ENCODE peak calls at places on chromosome 10, in nine cellular contexts. M, X, S, J, H, F, B, O and T are unnamed samples.

GRCh38 chr10:110353244-110354119 is 48.8 kb upstream of the SMNDC1 start:
- DNase-seq in M (peak), X (peak), S (no peak), J (peak), H (peak), F (no peak), B (peak), O (no peak), T (peak)

GRCh38 chr10:70321233-70321632 is 37.4 kb upstream of the NPFFR1 start:
- DNase-seq in M (no peak), X (no peak), S (no peak), J (no peak), H (no peak), F (no peak), B (no peak), O (no peak), T (no peak)

GRCh38 chr10:73992899-73993788 is 4.8 kb upstream of the VCL start:
- DNase-seq in M (no peak), X (no peak), S (no peak), J (no peak), H (peak), F (no peak), B (no peak), O (no peak), T (peak)

GRCh38 chr10:36779238-36779846 is 346.1 kb upstream of the ANKRD30A start:
- DNase-seq in M (peak), X (peak), S (no peak), J (peak), H (peak), F (peak), B (peak), O (peak), T (peak)

GRCh38 chr10:131141645-131142445 is 169.7 kb downstream of the TCERG1L start:
- DNase-seq in M (no peak), X (no peak), S (no peak), J (no peak), H (no peak), F (no peak), B (no peak), O (no peak), T (no peak)

GRCh38 chr10:98074315-98074911 is 44.0 kb upstream of the CRTAC1 start:
- DNase-seq in M (peak), X (peak), S (no peak), J (peak), H (peak), F (no peak), B (no peak), O (peak), T (peak)

GRCh38 chr10:819326-819725 is 112.2 kb downstream of the LARP4B start:
- DNase-seq in M (no peak), X (no peak), S (no peak), J (no peak), H (peak), F (no peak), B (peak), O (no peak), T (peak)

GRCh38 chr10:110597476-110597875 is 30.0 kb downstream of the SMC3 start:
- DNase-seq in M (no peak), X (no peak), S (no peak), J (no peak), H (no peak), F (no peak), B (no peak), O (no peak), T (no peak)

GRCh38 chr10:93126484-93127052 is 52.9 kb downstream of the CYP26A1 start:
- DNase-seq in M (peak), X (peak), S (no peak), J (no peak), H (no peak), F (no peak), B (no peak), O (no peak), T (no peak)

GRCh38 chr10:16867990-16868389 is 50.8 kb upstream of the RSU1 start:
- DNase-seq in M (peak), X (no peak), S (no peak), J (no peak), H (no peak), F (no peak), B (no peak), O (no peak), T (no peak)

GRCh38 chr10:49769692-49770091 is 7.6 kb upstream of the OGDHL start:
- DNase-seq in M (no peak), X (no peak), S (no peak), J (no peak), H (no peak), F (no peak), B (no peak), O (no peak), T (no peak)

GRCh38 chr10:103772096-103772845 is 83.1 kb downstream of the SH3PXD2A start:
- DNase-seq in M (peak), X (peak), S (peak), J (peak), H (peak), F (peak), B (peak), O (peak), T (peak)

GRCh38 chr10:50503661-50504320 is 120.0 kb downstream of the SGMS1 start:
- DNase-seq in M (no peak), X (no peak), S (no peak), J (no peak), H (no peak), F (no peak), B (no peak), O (no peak), T (no peak)

GRCh38 chr10:24724381-24725228 is 918 bp upstream of the ARHGAP21 start:
- DNase-seq in M (peak), X (peak), S (peak), J (peak), H (peak), F (peak), B (peak), O (peak), T (peak)

GRCh38 chr10:75106242-75106641 is 5.2 kb upstream of the SAMD8 start:
- DNase-seq in M (no peak), X (peak), S (peak), J (no peak), H (no peak), F (no peak), B (no peak), O (no peak), T (no peak)

GRCh38 chr10:102352066-102352715 is 43.3 kb upstream of the NFKB2 start:
- DNase-seq in M (peak), X (peak), S (peak), J (peak), H (peak), F (peak), B (peak), O (peak), T (peak)

GRCh38 chr10:44992070-44992731 is 8.5 kb upstream of the ZNF22 start:
- DNase-seq in M (no peak), X (peak), S (peak), J (no peak), H (no peak), F (no peak), B (no peak), O (no peak), T (no peak)

DNA sequence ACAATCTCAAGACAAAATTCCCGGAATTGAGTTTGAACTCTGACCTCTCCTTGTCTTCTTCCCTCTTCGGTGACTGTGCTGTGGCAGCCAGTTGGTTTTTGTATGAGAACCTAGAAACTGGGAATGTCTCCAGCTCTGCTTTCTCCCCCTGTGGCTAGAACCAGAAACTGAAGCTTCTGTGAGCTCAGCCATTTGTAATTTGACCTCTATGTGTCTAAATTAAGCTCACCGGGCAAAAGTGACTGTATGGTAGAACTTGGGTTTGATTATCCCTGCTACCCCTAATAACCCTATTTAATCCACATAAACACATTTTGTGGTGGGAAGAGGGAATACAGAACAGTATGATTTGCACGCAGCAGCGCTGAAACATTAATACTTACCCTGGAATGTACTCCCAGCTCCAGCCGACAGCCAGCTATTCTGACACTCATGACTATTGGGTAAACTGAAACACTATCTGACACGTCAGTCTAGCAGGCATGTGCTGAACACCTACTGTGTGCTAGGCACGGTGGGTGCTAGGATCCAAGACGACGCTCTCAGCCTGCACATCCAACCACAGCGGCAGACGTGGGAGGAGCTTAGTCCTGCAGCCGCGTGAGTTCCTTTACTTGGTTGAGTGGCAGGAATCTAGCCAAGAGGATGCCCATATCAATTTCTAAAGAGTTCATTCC is 324.8 kb downstream of the SFMBT2 start:
- DNase-seq in M (peak), X (peak), S (no peak), J (peak), H (peak), F (no peak), B (no peak), O (no peak), T (peak)
- TF ChIP-seq CTCF in M (peak), X (peak), S (no peak), J (no peak), H (peak), F (no peak), B (no peak), O (no peak), T (no peak)

GRCh38 chr10:71577345-71577744 is 142.2 kb downstream of the C10orf105 start:
- DNase-seq in M (no peak), X (no peak), S (no peak), J (no peak), H (no peak), F (no peak), B (no peak), O (no peak), T (no peak)

GRCh38 chr10:71576842-71577241 is 142.7 kb downstream of the C10orf105 start:
- DNase-seq in M (no peak), X (no peak), S (no peak), J (no peak), H (no peak), F (no peak), B (no peak), O (no peak), T (no peak)

GRCh38 chr10:71579668-71580067 is 139.9 kb downstream of the C10orf105 start:
- DNase-seq in M (no peak), X (no peak), S (no peak), J (no peak), H (no peak), F (no peak), B (no peak), O (no peak), T (no peak)

GRCh38 chr10:71575934-71576801 is 143.4 kb downstream of the C10orf105 start:
- DNase-seq in M (no peak), X (no peak), S (no peak), J (no peak), H (no peak), F (peak), B (no peak), O (no peak), T (no peak)

GRCh38 chr10:71578069-71578468 is 141.5 kb downstream of the C10orf105 start:
- DNase-seq in M (no peak), X (no peak), S (no peak), J (no peak), H (no peak), F (no peak), B (no peak), O (no peak), T (no peak)
- TF ChIP-seq CTCF in M (no peak), X (no peak), S (no peak), J (no peak), H (no peak), F (no peak), B (no peak), O (no peak), T (no peak)

DNA sequence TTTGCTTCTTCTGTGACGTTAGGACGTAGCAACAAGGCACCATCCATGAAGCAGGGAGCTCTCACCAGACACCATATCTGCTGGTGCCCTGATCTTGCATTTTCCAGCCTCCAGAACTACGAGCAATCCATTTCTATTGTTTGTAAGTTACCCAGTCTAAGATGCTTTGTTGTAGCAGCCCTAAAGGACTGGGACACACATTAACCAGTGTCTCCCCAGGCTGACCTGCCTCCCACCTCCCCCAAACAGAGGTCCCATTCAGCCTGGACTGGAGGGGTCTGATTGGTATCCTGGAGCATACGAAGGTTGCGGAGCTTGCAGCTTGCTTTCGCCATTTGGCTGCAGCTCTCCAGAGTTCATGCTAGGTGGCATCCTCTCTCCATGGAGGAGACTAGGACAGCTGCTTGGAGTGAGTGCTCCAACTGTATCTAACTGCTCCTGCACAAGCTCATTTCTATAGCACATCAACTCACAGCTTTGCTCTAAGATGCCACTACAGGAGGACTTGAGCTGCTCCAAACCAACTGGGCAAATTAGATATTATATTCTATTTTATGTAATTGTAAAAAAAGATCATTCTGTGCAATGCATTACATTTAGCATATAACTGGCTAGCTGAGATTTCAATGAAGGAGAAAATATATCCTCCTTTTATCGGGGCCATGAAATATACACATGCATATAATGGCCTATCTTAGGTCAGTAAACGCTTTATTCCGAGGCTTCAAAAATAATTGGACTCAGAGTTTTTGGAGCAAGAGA is 8.0 kb upstream of the GRK5 start:
- DNase-seq in M (peak), X (peak), S (peak), J (peak), H (peak), F (peak), B (peak), O (peak), T (peak)
- TF ChIP-seq CTCF in M (peak), X (peak), S (peak), J (peak), H (peak), F (peak), B (peak), O (peak), T (peak)

GRCh38 chr10:114815751-114816150 is 5.8 kb upstream of the FHIP2A start:
- DNase-seq in M (no peak), X (no peak), S (no peak), J (no peak), H (no peak), F (no peak), B (no peak), O (no peak), T (peak)

GRCh38 chr10:114819313-114819712 is 2.3 kb upstream of the FHIP2A start:
- DNase-seq in M (no peak), X (no peak), S (no peak), J (no peak), H (no peak), F (no peak), B (no peak), O (no peak), T (no peak)

GRCh38 chr10:114821293-114821914 is at the start of gene FHIP2A:
- DNase-seq in M (peak), X (peak), S (peak), J (peak), H (peak), F (peak), B (peak), O (peak), T (peak)

GRCh38 chr10:114811769-114812353 is 9.7 kb upstream of the FHIP2A start:
- DNase-seq in M (no peak), X (no peak), S (no peak), J (no peak), H (no peak), F (no peak), B (no peak), O (no peak), T (no peak)

GRCh38 chr10:114816308-114816707 is 5.3 kb upstream of the FHIP2A start:
- DNase-seq in M (no peak), X (no peak), S (no peak), J (no peak), H (no peak), F (no peak), B (no peak), O (no peak), T (no peak)
- TF ChIP-seq CTCF in M (no peak), X (peak), S (no peak), J (no peak), H (no peak), F (no peak), B (peak), O (no peak), T (no peak)

DNA sequence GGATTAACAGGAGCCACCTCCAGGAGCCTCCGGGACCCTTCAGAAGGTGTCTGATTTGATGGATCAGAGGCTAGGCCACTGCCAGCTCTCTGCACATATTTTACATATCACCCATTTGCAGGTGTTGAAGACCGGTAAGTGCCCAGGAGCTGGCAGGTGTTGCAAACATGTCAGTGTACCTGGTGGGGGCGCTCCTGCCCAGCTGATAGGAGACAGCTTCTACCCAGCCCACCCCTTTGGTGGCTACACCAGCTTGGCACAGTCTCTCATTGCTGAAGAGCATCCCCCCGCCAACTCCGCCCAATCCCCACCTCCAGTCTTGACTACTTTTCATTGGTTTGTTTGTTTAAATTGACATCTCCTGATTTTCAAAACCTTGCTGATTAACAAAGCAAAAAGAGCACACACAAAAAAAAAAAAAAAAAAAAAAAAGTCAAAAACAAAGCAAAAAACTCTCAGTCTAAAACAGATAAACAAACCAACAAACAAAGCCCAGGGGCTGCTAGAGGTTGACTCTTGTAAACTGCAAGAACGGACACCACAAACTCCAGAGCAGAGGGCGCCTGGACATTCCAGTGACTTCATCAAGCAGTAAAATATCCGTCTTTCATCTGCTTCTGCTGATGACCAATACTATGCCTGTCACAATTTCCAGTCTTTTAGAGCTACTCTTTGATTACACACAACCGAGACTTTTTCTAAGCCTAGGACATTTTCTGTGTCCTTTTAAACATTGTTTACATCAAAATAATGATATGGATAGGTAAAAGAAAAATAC is 275.3 kb downstream of the NRG3 start:
- DNase-seq in M (peak), X (peak), S (no peak), J (peak), H (peak), F (peak), B (no peak), O (no peak), T (peak)
- TF ChIP-seq CTCF in M (peak), X (peak), S (no peak), J (peak), H (peak), F (peak), B (no peak), O (peak), T (no peak)

DNA sequence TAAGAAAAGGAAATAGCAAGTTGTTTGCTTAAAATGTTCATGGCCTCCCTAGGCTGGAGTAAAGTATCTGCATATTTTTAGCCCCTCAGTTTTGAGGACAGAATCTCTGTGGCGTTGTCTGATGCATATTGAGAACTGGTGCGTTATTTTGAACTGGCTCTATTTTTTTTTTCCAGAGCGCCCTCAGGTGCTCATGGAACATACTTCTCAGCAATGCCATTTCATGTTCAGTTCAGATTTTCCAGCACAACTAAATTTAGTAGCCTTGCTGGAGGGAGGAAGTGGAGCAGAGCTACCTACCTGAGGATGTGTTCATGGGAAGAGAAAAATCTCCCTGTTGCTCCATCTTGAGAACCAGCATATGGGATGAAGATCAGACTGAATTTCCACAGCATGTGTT is 870.5 kb downstream of the LRMDA start:
- DNase-seq in M (no peak), X (no peak), S (no peak), J (no peak), H (peak), F (no peak), B (no peak), O (no peak), T (no peak)
- TF ChIP-seq CTCF in M (peak), X (peak), S (no peak), J (peak), H (peak), F (no peak), B (peak), O (peak), T (no peak)